ENCODE peak calls at places on chromosomes 16 and 17, in six cellular contexts. One of them, this sample, is unnamed.

GRCh38 chr16:50303605-50304466 is 37.5 kb downstream of the ADCY7 start:
- DNase-seq in HT1080: no peak
- DNase-seq in neural crest cell: no peak
- DNase-seq in EL: no peak
- DNase-seq in stomach: no peak
- DNase-seq in aorta: peak
- DNase-seq in this sample: peak

GRCh38 chr17:8287651-8288335 is 677 bp upstream of the RANGRF start:
- DNase-seq in HT1080: no peak
- DNase-seq in neural crest cell: no peak
- DNase-seq in EL: peak
- DNase-seq in stomach: peak
- DNase-seq in aorta: no peak
- DNase-seq in this sample: no peak

GRCh38 chr17:38600906-38601305 is 4.8 kb downstream of the SRCIN1 start:
- DNase-seq in HT1080: no peak
- DNase-seq in neural crest cell: no peak
- DNase-seq in EL: no peak
- DNase-seq in stomach: no peak
- DNase-seq in aorta: no peak
- DNase-seq in this sample: no peak

GRCh38 chr17:72590882-72591499 is 470.2 kb downstream of the SOX9 start:
- DNase-seq in HT1080: peak
- DNase-seq in neural crest cell: no peak
- DNase-seq in EL: peak
- DNase-seq in stomach: no peak
- DNase-seq in aorta: no peak
- DNase-seq in this sample: no peak

GRCh38 chr17:76371656-76372628 is 12.5 kb upstream of the SPHK1 start:
- DNase-seq in HT1080: peak
- DNase-seq in neural crest cell: no peak
- DNase-seq in EL: peak
- DNase-seq in stomach: no peak
- DNase-seq in aorta: no peak
- DNase-seq in this sample: no peak

GRCh38 chr16:12896562-12896961 is 4.8 kb upstream of the SHISA9 start:
- DNase-seq in HT1080: peak
- DNase-seq in neural crest cell: peak
- DNase-seq in EL: peak
- DNase-seq in stomach: no peak
- DNase-seq in aorta: no peak
- DNase-seq in this sample: peak

GRCh38 chr17:46772879-46773620 is 45.4 kb downstream of the WNT3 start:
- DNase-seq in HT1080: no peak
- DNase-seq in neural crest cell: no peak
- DNase-seq in EL: no peak
- DNase-seq in stomach: no peak
- DNase-seq in aorta: no peak
- DNase-seq in this sample: no peak

GRCh38 chr17:83144421-83145357 is 65.3 kb downstream of the METRNL start:
- DNase-seq in HT1080: no peak
- DNase-seq in neural crest cell: no peak
- DNase-seq in EL: peak
- DNase-seq in stomach: no peak
- DNase-seq in aorta: no peak
- DNase-seq in this sample: no peak

GRCh38 chr16:2935418-2935817 is 23.7 kb downstream of the FLYWCH1 start:
- DNase-seq in HT1080: no peak
- DNase-seq in neural crest cell: no peak
- DNase-seq in EL: no peak
- DNase-seq in stomach: no peak
- DNase-seq in aorta: no peak
- DNase-seq in this sample: no peak

GRCh38 chr17:2386400-2387085 is 14.3 kb downstream of the MNT start:
- DNase-seq in HT1080: no peak
- DNase-seq in neural crest cell: no peak
- DNase-seq in EL: no peak
- DNase-seq in stomach: peak
- DNase-seq in aorta: no peak
- DNase-seq in this sample: no peak

GRCh38 chr17:49146620-49147306 is 14.2 kb downstream of the B4GALNT2 start:
- DNase-seq in HT1080: peak
- DNase-seq in neural crest cell: no peak
- DNase-seq in EL: peak
- DNase-seq in stomach: no peak
- DNase-seq in aorta: no peak
- DNase-seq in this sample: no peak